ENCODE peak calls at places on chromosomes 3 and 15, in nine cellular contexts. Z, G, O, T, S, F, X, V and W are unnamed samples.

GRCh38 chr3:141401584-141402475 is 33.5 kb downstream of the ZBTB38 start:
- DNase-seq in F (peak), G (no peak), O (peak), V (peak), S (peak), X (no peak), T (peak), Z (peak), W (no peak)

GRCh38 chr3:16846373-16847078 is 38.2 kb upstream of the PLCL2 start:
- DNase-seq in G (no peak), T (no peak), F (no peak), X (no peak), V (no peak), Z (no peak), O (no peak), S (no peak), W (no peak)

GRCh38 chr3:15102256-15102655 is 3.3 kb upstream of the RBSN start:
- DNase-seq in O (no peak), T (peak), Z (peak), G (no peak), S (no peak), V (no peak), F (peak), X (no peak), W (no peak)

GRCh38 chr3:33250712-33251111 is 26.5 kb upstream of the FBXL2 start:
- DNase-seq in F (no peak), T (no peak), G (peak), O (peak), Z (no peak), S (no peak), V (no peak), X (no peak), W (peak)

GRCh38 chr3:23623841-23624240 is 181.9 kb upstream of the UBE2E1 start:
- DNase-seq in V (no peak), S (no peak), F (no peak), G (peak), O (no peak), T (no peak), X (no peak), Z (no peak), W (no peak)

GRCh38 chr3:196611761-196612483 is 27.6 kb upstream of the NRROS start:
- DNase-seq in S (peak), Z (no peak), V (no peak), X (no peak), O (no peak), F (no peak), T (no peak), G (no peak), W (no peak)

GRCh38 chr3:159761377-159761776 is 227.3 kb upstream of the IL12A start:
- DNase-seq in T (no peak), X (peak), F (no peak), O (no peak), S (no peak), G (peak), V (no peak), Z (peak), W (no peak)

GRCh38 chr3:166060789-166061479 is 223.7 kb upstream of the BCHE start:
- DNase-seq in S (peak), V (peak), O (peak), F (no peak), X (no peak), T (no peak), Z (no peak), G (no peak), W (no peak)

GRCh38 chr3:167350245-167350862 is 29.7 kb downstream of the ZBBX start:
- DNase-seq in G (no peak), T (no peak), F (no peak), O (peak), X (no peak), V (peak), Z (no peak), S (peak), W (no peak)

GRCh38 chr3:67437090-67437489 is 217.3 kb downstream of the SUCLG2 start:
- DNase-seq in F (no peak), V (no peak), G (peak), X (no peak), S (peak), T (no peak), O (no peak), Z (no peak), W (peak)

GRCh38 chr15:26852980-26853379 is 13.9 kb upstream of the GABRA5 start:
- DNase-seq in G (no peak), F (no peak), S (no peak), V (no peak), T (no peak), Z (no peak), O (peak), X (no peak), W (no peak)

GRCh38 chr3:67296039-67296892 is 298.2 kb downstream of the KBTBD8 start:
- DNase-seq in V (no peak), O (peak), Z (no peak), F (no peak), G (no peak), X (no peak), S (no peak), T (no peak), W (no peak)

GRCh38 chr3:184005981-184006507 is 11.6 kb downstream of the ABCC5 start:
- DNase-seq in O (peak), G (peak), X (no peak), T (peak), V (no peak), Z (no peak), S (peak), F (peak), W (peak)

GRCh38 chr15:89760303-89761008 is 9.4 kb upstream of the MESP1 start:
- DNase-seq in X (no peak), O (peak), F (peak), G (peak), Z (peak), V (peak), T (peak), S (peak), W (no peak)

GRCh38 chr3:109553573-109554371 is 216.4 kb upstream of the DPPA4 start:
- DNase-seq in X (no peak), T (no peak), G (peak), V (no peak), Z (no peak), F (no peak), O (peak), S (no peak), W (no peak)

GRCh38 chr15:65132841-65133549 is 613 bp downstream of the PDCD7 start:
- DNase-seq in O (peak), X (no peak), Z (peak), V (peak), T (peak), G (peak), F (peak), S (peak), W (peak)

GRCh38 chr15:73349191-73349590 is 19.6 kb downstream of the HCN4 start:
- DNase-seq in V (no peak), Z (no peak), O (no peak), S (no peak), X (no peak), T (no peak), G (no peak), F (no peak), W (no peak)
- TF ChIP-seq CTCF in V (no peak), Z (no peak), O (no peak), S (no peak), X (no peak), T (no peak), G (no peak), F (no peak), W (no peak)

GRCh38 chr3:123446210-123446609 is 2.7 kb downstream of the ADCY5 start:
- DNase-seq in V (no peak), X (no peak), Z (no peak), O (no peak), T (no peak), S (no peak), G (no peak), F (no peak), W (no peak)
- H3K4me3 ChIP-seq in V (no peak), X (no peak), Z (peak), O (no peak), T (peak), S (no peak), G (no peak), F (peak), W (no peak)

GRCh38 chr15:91524534-91524933 is 329.0 kb upstream of the SLCO3A1 start:
- DNase-seq in F (no peak), S (no peak), X (no peak), O (no peak), Z (no peak), V (no peak), T (no peak), G (no peak), W (no peak)

GRCh38 chr15:91525746-91526145 is 327.8 kb upstream of the SLCO3A1 start:
- DNase-seq in F (no peak), G (no peak), Z (no peak), O (no peak), X (no peak), T (no peak), S (no peak), V (no peak), W (no peak)

GRCh38 chr15:91520848-91521247 is 332.7 kb upstream of the SLCO3A1 start:
- DNase-seq in O (no peak), G (peak), X (no peak), T (no peak), S (no peak), Z (no peak), F (no peak), V (no peak), W (no peak)

GRCh38 chr15:91521996-91522395 is 331.5 kb upstream of the SLCO3A1 start:
- DNase-seq in X (no peak), G (peak), O (no peak), Z (no peak), V (no peak), T (no peak), S (no peak), F (no peak), W (peak)

DNA sequence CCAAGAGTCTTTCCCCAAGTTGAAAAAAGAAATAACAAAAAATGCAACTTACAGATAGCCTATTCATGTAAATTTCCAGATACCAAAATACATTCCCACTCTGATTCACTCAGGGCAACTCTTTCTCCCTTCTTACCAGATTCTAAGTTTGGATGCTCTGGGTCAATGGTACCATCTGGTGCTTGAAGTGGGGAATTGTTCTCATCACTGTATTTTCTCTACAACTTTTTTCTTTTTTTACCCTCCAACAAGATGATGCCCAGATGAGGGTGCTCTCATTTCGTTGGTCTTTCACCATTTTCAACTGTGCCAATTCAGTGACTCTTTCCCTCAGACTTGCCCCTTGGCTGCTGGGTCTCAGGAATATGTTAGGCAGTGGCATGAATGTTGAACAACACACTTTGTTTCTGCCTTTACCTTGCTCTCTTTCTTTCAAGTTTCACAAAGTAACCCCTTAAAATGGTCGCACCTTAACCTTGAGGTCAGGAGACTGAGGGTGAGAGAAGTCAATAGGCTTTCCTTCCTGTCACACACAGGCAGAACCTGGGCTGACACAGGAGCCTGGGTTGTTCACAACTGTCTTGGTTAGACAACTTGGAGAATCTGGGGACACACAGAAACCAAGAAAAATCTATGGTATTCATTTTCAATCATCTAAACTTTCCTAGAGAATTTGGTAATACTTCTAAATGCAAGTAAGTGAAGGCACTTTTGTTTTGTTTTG is 330.7 kb upstream of the SLCO3A1 start:
- DNase-seq in Z (no peak), V (peak), S (peak), X (no peak), O (peak), G (peak), T (no peak), F (no peak), W (no peak)
- TF ChIP-seq CTCF in Z (no peak), V (peak), S (no peak), X (peak), O (peak), G (peak), T (peak), F (peak), W (peak)

DNA sequence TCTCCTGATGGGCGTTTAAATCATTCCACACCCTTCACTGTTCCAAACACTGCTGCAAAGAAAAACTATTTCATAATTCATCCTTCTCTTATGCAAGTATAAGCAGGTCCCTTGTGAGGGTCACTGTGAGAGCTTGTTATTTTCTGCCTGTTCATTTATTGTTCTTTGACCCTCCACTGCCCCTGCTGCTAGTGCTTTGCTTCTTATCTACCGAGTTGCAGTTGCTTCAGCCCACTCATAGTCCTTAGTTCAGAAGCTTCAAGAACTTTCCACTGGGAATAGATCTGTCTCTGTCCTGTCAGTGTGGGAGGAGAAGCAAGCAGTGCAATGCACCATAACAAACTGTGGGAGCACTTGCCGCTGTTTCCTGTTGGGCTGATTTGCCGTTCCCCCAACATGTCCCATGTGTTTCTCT is 39.8 kb downstream of the RIOX2 start:
- DNase-seq in O (no peak), V (no peak), S (peak), Z (no peak), T (no peak), G (no peak), F (no peak), X (no peak), W (no peak)
- H3K4me3 ChIP-seq in O (no peak), V (no peak), S (no peak), Z (no peak), T (no peak), G (no peak), F (no peak), X (no peak), W (no peak)

DNA sequence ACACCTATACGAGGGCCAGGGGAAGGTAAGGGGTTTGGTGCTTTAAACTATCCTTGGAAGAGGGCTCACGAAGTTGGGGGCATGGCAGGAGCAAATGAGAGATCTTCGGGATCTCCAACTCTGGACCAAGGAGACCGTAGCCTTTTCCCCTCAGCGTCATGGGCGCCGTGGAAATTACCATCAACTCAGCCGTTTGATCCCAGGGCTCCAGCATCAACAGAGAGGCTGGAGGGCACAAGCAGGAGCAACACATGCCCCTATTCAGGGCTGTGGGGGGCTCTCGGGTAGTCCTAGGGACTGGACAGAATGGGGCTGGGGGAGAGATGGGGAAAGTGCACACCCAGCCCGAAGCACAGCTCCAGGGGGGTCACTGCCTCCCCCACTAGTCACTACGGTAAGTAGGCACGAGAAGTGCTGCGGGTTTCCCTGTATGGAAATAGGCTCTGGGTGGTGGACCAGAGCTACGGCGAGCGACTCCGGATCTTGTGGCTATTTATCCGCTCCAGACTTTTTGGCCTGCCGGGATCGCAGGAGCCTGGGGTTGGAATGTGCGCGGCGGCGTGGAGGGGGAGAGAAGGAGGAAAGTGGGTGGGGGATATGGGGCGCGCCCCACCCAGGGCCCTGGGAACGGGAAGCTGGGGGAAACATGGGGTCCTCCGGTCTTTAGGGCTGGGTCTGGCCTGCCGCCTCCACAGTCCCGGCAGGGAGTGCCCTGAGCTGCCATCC is 539 bp upstream of the LAMB2 start:
- DNase-seq in G (peak), O (peak), Z (peak), V (peak), T (peak), S (peak), X (peak), F (peak), W (peak)
- TF ChIP-seq CTCF in G (no peak), O (no peak), Z (no peak), V (no peak), T (no peak), S (no peak), X (no peak), F (no peak), W (no peak)

DNA sequence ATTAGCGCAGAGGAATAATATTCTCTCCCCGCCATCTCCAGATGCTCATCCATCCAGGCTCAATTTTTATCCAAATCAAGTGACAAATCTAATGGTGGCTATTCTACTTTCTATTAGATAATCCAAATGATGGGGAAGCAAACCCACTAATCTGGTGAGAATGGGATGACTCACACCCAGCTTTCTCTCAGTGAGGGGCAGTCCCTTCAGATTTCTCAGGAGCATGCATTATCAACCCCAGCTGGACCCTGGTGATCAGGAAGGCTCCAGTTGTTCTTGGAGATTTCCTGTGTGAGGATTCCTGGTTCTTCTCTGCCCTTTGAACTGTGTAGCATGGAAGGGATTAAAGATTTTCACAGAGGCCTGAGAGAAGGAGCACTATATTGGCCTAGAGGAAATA is 358.0 kb downstream of the WDR72 start:
- DNase-seq in O (no peak), S (no peak), F (no peak), G (no peak), T (no peak), X (no peak), Z (no peak), V (no peak), W (no peak)
- H3K4me3 ChIP-seq in O (no peak), S (no peak), F (no peak), G (no peak), T (no peak), X (no peak), Z (no peak), V (no peak), W (no peak)

DNA sequence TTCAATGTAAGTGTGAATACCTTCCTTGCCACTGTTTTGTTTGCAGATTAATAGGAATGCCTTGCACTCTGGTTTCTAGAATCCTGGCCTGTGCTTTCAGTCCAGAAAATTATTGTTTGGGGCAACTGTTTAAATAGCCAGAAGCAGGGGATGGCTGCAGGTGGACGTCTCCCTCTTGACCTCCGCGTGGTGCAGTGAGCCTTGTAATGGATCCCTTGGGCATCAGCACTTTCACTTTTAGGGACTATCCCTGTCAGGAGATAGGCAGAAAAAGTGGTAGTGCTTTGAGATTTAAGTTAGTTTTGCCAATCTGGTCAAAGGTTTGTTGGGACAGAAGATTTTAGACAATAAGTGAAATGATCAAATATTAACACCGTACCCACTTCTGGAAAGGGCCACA is 178.6 kb upstream of the BHLHE40 start:
- DNase-seq in G (no peak), Z (no peak), F (no peak), X (no peak), T (no peak), O (no peak), S (no peak), V (no peak), W (no peak)
- TF ChIP-seq CTCF in G (no peak), Z (no peak), F (no peak), X (no peak), T (no peak), O (no peak), S (no peak), V (no peak), W (no peak)